ENCODE peak calls at places on chromosomes 1 and 21, in six cellular contexts. One of them, this sample, is unnamed.
A peak's percentile ranks its signal among the peaks of the same experiment; 100 is the strongest.

GRCh38 chr1:36948606-36949005 is 85.7 kb downstream of the GRIK3 start:
- DNase-seq in endothelial cell of umbilical vein: no peak
- DNase-seq in H1: no peak
- DNase-seq in HepG2: no peak
- DNase-seq in WTC11: no peak
- DNase-seq in K562: no peak
- DNase-seq in this sample: no peak

GRCh38 chr1:145720878-145721671 is 1.8 kb downstream of the CD160 start:
- DNase-seq in WTC11: peak; percentile 88
- DNase-seq in H1: no peak
- DNase-seq in K562: peak; percentile 74
- DNase-seq in HepG2: peak; percentile 40
- DNase-seq in endothelial cell of umbilical vein: peak; percentile 41
- DNase-seq in this sample: peak; percentile 62

GRCh38 chr1:182965861-182966260 is 12.9 kb upstream of the SHCBP1L start:
- DNase-seq in K562: no peak
- DNase-seq in WTC11: no peak
- DNase-seq in H1: no peak
- DNase-seq in HepG2: no peak
- DNase-seq in endothelial cell of umbilical vein: no peak
- DNase-seq in this sample: no peak

GRCh38 chr21:15003463-15004135 is 61.2 kb downstream of the NRIP1 start:
- DNase-seq in endothelial cell of umbilical vein: no peak
- DNase-seq in H1: no peak
- DNase-seq in HepG2: no peak
- DNase-seq in WTC11: peak; percentile 30
- DNase-seq in K562: no peak
- DNase-seq in this sample: no peak

GRCh38 chr1:14959295-14959694 is 194.3 kb upstream of the TMEM51 start:
- DNase-seq in WTC11: no peak
- DNase-seq in K562: no peak
- DNase-seq in HepG2: no peak
- DNase-seq in H1: no peak
- DNase-seq in endothelial cell of umbilical vein: no peak
- DNase-seq in this sample: no peak

GRCh38 chr1:170863600-170863999 is 71.7 kb upstream of the MROH9 start:
- DNase-seq in WTC11: no peak
- DNase-seq in endothelial cell of umbilical vein: no peak
- DNase-seq in K562: no peak
- DNase-seq in H1: no peak
- DNase-seq in HepG2: no peak
- DNase-seq in this sample: no peak

GRCh38 chr1:19974822-19975416 is 4.5 kb downstream of the PLA2G2A start:
- DNase-seq in endothelial cell of umbilical vein: peak; percentile 69
- DNase-seq in HepG2: peak; percentile 99
- DNase-seq in WTC11: peak; percentile 66
- DNase-seq in H1: peak; percentile 34
- DNase-seq in K562: peak; percentile 60
- DNase-seq in this sample: peak; percentile 67

GRCh38 chr21:38766987-38767722 is 38.6 kb upstream of the ETS2 start:
- DNase-seq in endothelial cell of umbilical vein: no peak
- DNase-seq in H1: no peak
- DNase-seq in K562: no peak
- DNase-seq in WTC11: no peak
- DNase-seq in HepG2: peak; percentile 20
- DNase-seq in this sample: no peak

GRCh38 chr1:199322278-199322677 is 683.4 kb downstream of the PTPRC start:
- DNase-seq in HepG2: no peak
- DNase-seq in K562: no peak
- DNase-seq in H1: no peak
- DNase-seq in WTC11: no peak
- DNase-seq in endothelial cell of umbilical vein: no peak
- DNase-seq in this sample: no peak

GRCh38 chr1:37861151-37861550 is 1.8 kb upstream of the MTF1 start:
- DNase-seq in H1: no peak
- DNase-seq in WTC11: no peak
- DNase-seq in K562: no peak
- DNase-seq in endothelial cell of umbilical vein: no peak
- DNase-seq in HepG2: no peak
- DNase-seq in this sample: no peak

GRCh38 chr1:11342677-11343076 is 69.7 kb downstream of the UBIAD1 start:
- DNase-seq in H1: no peak
- DNase-seq in WTC11: no peak
- DNase-seq in HepG2: no peak
- DNase-seq in K562: no peak
- DNase-seq in endothelial cell of umbilical vein: no peak
- DNase-seq in this sample: no peak

GRCh38 chr1:5424802-5425201 is 567.4 kb downstream of the NPHP4 start:
- DNase-seq in K562: no peak
- DNase-seq in endothelial cell of umbilical vein: no peak
- DNase-seq in HepG2: no peak
- DNase-seq in WTC11: no peak
- DNase-seq in H1: peak; percentile 27
- DNase-seq in this sample: no peak

GRCh38 chr1:155983191-155984023 is 5.1 kb upstream of the ARHGEF2 start:
- DNase-seq in WTC11: no peak
- DNase-seq in HepG2: peak; percentile 44
- DNase-seq in K562: peak; percentile 65
- DNase-seq in endothelial cell of umbilical vein: no peak
- DNase-seq in H1: no peak
- DNase-seq in this sample: no peak

GRCh38 chr21:44399955-44400790 is 46.8 kb downstream of the TRPM2 start:
- DNase-seq in K562: no peak
- DNase-seq in HepG2: no peak
- DNase-seq in endothelial cell of umbilical vein: no peak
- DNase-seq in WTC11: no peak
- DNase-seq in H1: no peak
- DNase-seq in this sample: no peak

GRCh38 chr1:221429262-221429661 is 312.6 kb downstream of the DUSP10 start:
- DNase-seq in H1: no peak
- DNase-seq in K562: no peak
- DNase-seq in WTC11: no peak
- DNase-seq in HepG2: no peak
- DNase-seq in endothelial cell of umbilical vein: no peak
- DNase-seq in this sample: no peak

GRCh38 chr1:59973719-59974118 is 47.1 kb upstream of the CYP2J2 start:
- DNase-seq in HepG2: no peak
- DNase-seq in H1: no peak
- DNase-seq in endothelial cell of umbilical vein: no peak
- DNase-seq in K562: no peak
- DNase-seq in WTC11: no peak
- DNase-seq in this sample: no peak

GRCh38 chr21:31107871-31108270 is 69.6 kb upstream of the KRTAP19-8 start:
- DNase-seq in WTC11: no peak
- DNase-seq in H1: no peak
- DNase-seq in K562: no peak
- DNase-seq in HepG2: no peak
- DNase-seq in endothelial cell of umbilical vein: no peak
- DNase-seq in this sample: no peak

GRCh38 chr1:23217421-23218115 is at the start of gene HTR1D:
- DNase-seq in K562: no peak
- DNase-seq in H1: no peak
- DNase-seq in WTC11: peak; percentile 79
- DNase-seq in HepG2: no peak
- DNase-seq in endothelial cell of umbilical vein: no peak
- DNase-seq in this sample: no peak

GRCh38 chr1:15660151-15660550 is 24.0 kb upstream of the PLEKHM2 start:
- DNase-seq in HepG2: no peak
- DNase-seq in H1: no peak
- DNase-seq in endothelial cell of umbilical vein: no peak
- DNase-seq in WTC11: no peak
- DNase-seq in K562: no peak
- DNase-seq in this sample: no peak

GRCh38 chr1:167409183-167409582 is 109.1 kb downstream of the CD247 start:
- DNase-seq in endothelial cell of umbilical vein: no peak
- DNase-seq in H1: no peak
- DNase-seq in HepG2: peak; percentile 24
- DNase-seq in K562: peak; percentile 16
- DNase-seq in WTC11: no peak
- DNase-seq in this sample: no peak

GRCh38 chr1:240906477-240906876 is 294.5 kb upstream of the GREM2 start:
- DNase-seq in HepG2: no peak
- DNase-seq in endothelial cell of umbilical vein: peak; percentile 37
- DNase-seq in K562: no peak
- DNase-seq in WTC11: no peak
- DNase-seq in H1: no peak
- DNase-seq in this sample: no peak

GRCh38 chr1:184930232-184930631 is 44.1 kb downstream of the NIBAN1 start:
- DNase-seq in K562: peak; percentile 29
- DNase-seq in WTC11: no peak
- DNase-seq in HepG2: no peak
- DNase-seq in H1: no peak
- DNase-seq in endothelial cell of umbilical vein: no peak
- DNase-seq in this sample: no peak

GRCh38 chr1:82969340-82969739 is 1029.6 kb downstream of the TTLL7 start:
- DNase-seq in HepG2: no peak
- DNase-seq in K562: no peak
- DNase-seq in endothelial cell of umbilical vein: no peak
- DNase-seq in H1: no peak
- DNase-seq in WTC11: no peak
- DNase-seq in this sample: no peak

GRCh38 chr1:118841521-118841920 is 146.6 kb downstream of the TBX15 start:
- DNase-seq in HepG2: no peak
- DNase-seq in WTC11: no peak
- DNase-seq in K562: no peak
- DNase-seq in endothelial cell of umbilical vein: no peak
- DNase-seq in H1: no peak
- DNase-seq in this sample: no peak

GRCh38 chr1:19809044-19809750 is 5.9 kb downstream of the RNF186 start:
- DNase-seq in HepG2: no peak
- DNase-seq in endothelial cell of umbilical vein: no peak
- DNase-seq in K562: no peak
- DNase-seq in WTC11: no peak
- DNase-seq in H1: no peak
- DNase-seq in this sample: no peak

GRCh38 chr1:113860891-113861290 is 10.6 kb downstream of the PTPN22 start:
- DNase-seq in WTC11: no peak
- DNase-seq in endothelial cell of umbilical vein: peak; percentile 86
- DNase-seq in HepG2: no peak
- DNase-seq in H1: no peak
- DNase-seq in K562: no peak
- DNase-seq in this sample: no peak

GRCh38 chr1:5667513-5668325 is 324.5 kb downstream of the NPHP4 start:
- DNase-seq in HepG2: no peak
- DNase-seq in H1: no peak
- DNase-seq in WTC11: no peak
- DNase-seq in endothelial cell of umbilical vein: no peak
- DNase-seq in K562: no peak
- DNase-seq in this sample: no peak

GRCh38 chr1:216843426-216843825 is 120.2 kb upstream of the ESRRG start:
- DNase-seq in H1: no peak
- DNase-seq in HepG2: no peak
- DNase-seq in K562: no peak
- DNase-seq in endothelial cell of umbilical vein: no peak
- DNase-seq in WTC11: no peak
- DNase-seq in this sample: no peak

GRCh38 chr1:216846339-216846738 is 123.1 kb upstream of the ESRRG start:
- DNase-seq in endothelial cell of umbilical vein: no peak
- DNase-seq in K562: no peak
- DNase-seq in H1: no peak
- DNase-seq in WTC11: no peak
- DNase-seq in HepG2: no peak
- DNase-seq in this sample: no peak

GRCh38 chr1:216851073-216851472 is 127.8 kb upstream of the ESRRG start:
- DNase-seq in H1: no peak
- DNase-seq in K562: no peak
- DNase-seq in HepG2: no peak
- DNase-seq in WTC11: no peak
- DNase-seq in endothelial cell of umbilical vein: no peak
- DNase-seq in this sample: no peak

GRCh38 chr1:216849141-216849540 is 125.9 kb upstream of the ESRRG start:
- DNase-seq in K562: no peak
- DNase-seq in HepG2: no peak
- DNase-seq in H1: no peak
- DNase-seq in WTC11: no peak
- DNase-seq in endothelial cell of umbilical vein: no peak
- DNase-seq in this sample: no peak

GRCh38 chr1:216847385-216848036 is 124.3 kb upstream of the ESRRG start:
- DNase-seq in WTC11: no peak
- DNase-seq in HepG2: no peak
- DNase-seq in K562: no peak
- DNase-seq in endothelial cell of umbilical vein: no peak
- DNase-seq in H1: no peak
- DNase-seq in this sample: no peak
- TF ChIP-seq JUN in WTC11: no peak
- TF ChIP-seq JUN in HepG2: no peak
- TF ChIP-seq JUN in K562: no peak
- TF ChIP-seq JUN in endothelial cell of umbilical vein: no peak
- TF ChIP-seq JUN in H1: no peak
- TF ChIP-seq JUN in this sample: no peak

GRCh38 chr1:214420341-214420740 is 131.1 kb downstream of the PTPN14 start:
- DNase-seq in K562: no peak
- DNase-seq in endothelial cell of umbilical vein: no peak
- DNase-seq in WTC11: no peak
- DNase-seq in HepG2: no peak
- DNase-seq in H1: no peak
- DNase-seq in this sample: no peak
- TF ChIP-seq JUN in K562: no peak
- TF ChIP-seq JUN in endothelial cell of umbilical vein: no peak
- TF ChIP-seq JUN in WTC11: no peak
- TF ChIP-seq JUN in HepG2: no peak
- TF ChIP-seq JUN in H1: no peak
- TF ChIP-seq JUN in this sample: no peak

GRCh38 chr1:42035205-42035829 is 116.6 kb upstream of the HIVEP3 start:
- DNase-seq in WTC11: peak; percentile 64
- DNase-seq in K562: peak; percentile 80
- DNase-seq in H1: peak; percentile 17
- DNase-seq in HepG2: no peak
- DNase-seq in endothelial cell of umbilical vein: peak; percentile 62
- DNase-seq in this sample: peak; percentile 18
- TF ChIP-seq JUN in WTC11: no peak
- TF ChIP-seq JUN in K562: no peak
- TF ChIP-seq JUN in H1: no peak
- TF ChIP-seq JUN in HepG2: no peak
- TF ChIP-seq JUN in endothelial cell of umbilical vein: no peak
- TF ChIP-seq JUN in this sample: no peak

DNA sequence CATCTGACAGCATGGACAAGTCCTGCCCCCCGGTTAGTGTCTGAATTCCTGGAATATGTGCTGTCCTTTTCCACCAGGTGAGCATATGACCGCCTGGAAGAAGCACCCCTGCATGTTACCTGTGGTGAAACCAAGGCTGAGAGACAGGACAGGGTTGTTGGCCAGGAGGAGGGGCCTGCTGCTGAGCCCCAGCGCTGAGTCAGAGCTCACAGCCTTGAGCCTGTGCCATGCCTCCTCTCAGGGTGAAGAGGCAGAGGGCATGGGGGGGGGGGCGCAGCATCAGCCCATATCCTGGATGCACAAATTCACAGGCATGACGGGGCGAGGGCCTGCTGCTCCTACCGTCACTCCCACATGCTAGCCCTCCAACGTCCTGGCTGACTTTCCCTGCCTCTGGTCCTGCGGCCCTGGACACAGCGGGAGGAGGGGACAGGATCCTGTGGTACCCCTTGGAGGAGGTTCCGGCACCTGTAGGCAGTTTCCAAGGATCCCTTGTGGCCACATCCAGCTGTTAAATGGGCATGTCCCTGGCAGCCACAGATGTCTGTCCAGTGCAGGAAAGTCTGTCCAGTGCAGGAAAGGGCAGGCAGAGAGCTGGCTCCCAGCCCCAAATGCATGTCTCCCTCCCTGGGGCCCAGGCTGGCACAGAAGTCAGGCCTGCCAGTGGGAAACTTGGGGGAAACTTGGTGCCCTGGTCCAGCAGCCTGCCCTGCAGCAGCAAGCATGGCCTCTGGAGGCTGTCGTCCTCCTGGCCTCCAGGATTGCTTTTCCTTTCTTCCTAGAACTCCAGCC is 23.9 kb downstream of the TTC34 start:
- DNase-seq in H1: no peak
- DNase-seq in HepG2: no peak
- DNase-seq in endothelial cell of umbilical vein: no peak
- DNase-seq in WTC11: no peak
- DNase-seq in K562: no peak
- DNase-seq in this sample: no peak
- TF ChIP-seq JUN in H1: no peak
- TF ChIP-seq JUN in HepG2: no peak
- TF ChIP-seq JUN in endothelial cell of umbilical vein: no peak
- TF ChIP-seq JUN in WTC11: no peak
- TF ChIP-seq JUN in K562: no peak
- TF ChIP-seq JUN in this sample: no peak

This sample was measured in A549.